ENCODE peak calls at places on chromosomes 13 and 19, in nine cellular contexts. Y is lower leg skin, C is Caco-2, F is psoas muscle, B is Peyer's patch, E is astrocyte of the spinal cord, Z is AG04450, M is AG09309, W is tibial nerve. D is an unnamed sample.

GRCh38 chr13:103287659-103288058 is 221.4 kb upstream of the SLC10A2 start:
- DNase-seq in F (no peak), E (peak), Z (no peak), M (no peak), C (no peak), W (no peak), Y (no peak), B (no peak), D (no peak)

GRCh38 chr13:48808689-48809088 is 155.0 kb downstream of the CYSLTR2 start:
- DNase-seq in Y (no peak), C (peak), B (no peak), Z (no peak), M (no peak), W (no peak), F (no peak), E (peak), D (no peak)

GRCh38 chr19:57192064-57192395 is 730 bp downstream of the ZNF264 start:
- DNase-seq in W (no peak), M (no peak), Z (no peak), Y (no peak), C (peak), F (no peak), E (peak), B (no peak), D (no peak)

GRCh38 chr13:57137631-57138030 is 3.1 kb upstream of the PRR20A start:
- DNase-seq in B (no peak), M (no peak), Y (no peak), C (no peak), E (no peak), Z (no peak), W (no peak), F (no peak), D (no peak)

GRCh38 chr19:6324757-6325156 is 8.7 kb downstream of the ACER1 start:
- DNase-seq in F (no peak), B (no peak), Z (no peak), Y (no peak), W (no peak), C (no peak), M (no peak), E (no peak), D (no peak)

GRCh38 chr19:47494211-47494547 is 10.2 kb upstream of the KPTN start:
- DNase-seq in E (no peak), M (no peak), W (no peak), C (no peak), F (no peak), Y (no peak), B (no peak), Z (no peak), D (no peak)

GRCh38 chr13:102392810-102393209 is 9.0 kb downstream of the FGF14 start:
- DNase-seq in E (no peak), Z (no peak), F (no peak), C (no peak), Y (no peak), W (no peak), B (no peak), M (no peak), D (no peak)

GRCh38 chr19:37986048-37986750 is 79.2 kb downstream of the SIPA1L3 start:
- DNase-seq in C (no peak), Y (no peak), E (no peak), M (no peak), Z (no peak), F (no peak), B (peak), W (no peak), D (no peak)

GRCh38 chr19:19602136-19602712 is 16.3 kb downstream of the PBX4 start:
- DNase-seq in C (no peak), B (no peak), M (no peak), F (no peak), E (no peak), W (no peak), Z (no peak), Y (no peak), D (no peak)

GRCh38 chr13:30880151-30880551 is 25.9 kb upstream of the MEDAG start:
- DNase-seq in C (no peak), M (no peak), B (no peak), F (no peak), Y (no peak), W (no peak), Z (no peak), E (peak), D (no peak)

GRCh38 chr19:39848392-39848791 is 2.2 kb upstream of the FBL start:
- DNase-seq in B (no peak), Y (no peak), Z (no peak), W (no peak), F (no peak), E (no peak), M (no peak), C (no peak), D (no peak)
- H3K4me3 ChIP-seq in B (no peak), Y (no peak), Z (no peak), W (no peak), F (no peak), E (no peak), M (no peak), C (no peak), D (no peak)

DNA sequence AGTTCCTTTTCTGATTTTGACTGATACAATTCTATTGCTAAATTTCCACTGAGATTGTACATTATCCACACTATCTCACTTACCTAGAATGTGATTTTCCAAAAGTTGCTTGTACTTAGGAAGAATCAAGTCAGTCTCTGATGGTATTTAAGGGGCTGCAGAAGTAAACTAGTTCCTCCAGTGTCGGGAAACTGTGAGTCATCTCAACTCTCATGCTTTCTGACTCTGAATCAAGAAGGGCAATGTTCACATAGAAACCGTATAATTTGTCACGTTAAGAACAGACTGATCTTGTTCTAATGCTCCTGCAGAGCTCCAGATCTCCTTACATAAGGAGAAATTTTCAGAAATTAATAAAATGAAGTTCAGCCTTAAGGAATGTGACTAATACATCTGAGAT is 369.3 kb downstream of the KLF5 start:
- DNase-seq in C (no peak), Z (peak), F (no peak), W (no peak), E (peak), Y (no peak), B (no peak), M (no peak), D (no peak)
- TF ChIP-seq CTCF in C (no peak), Z (no peak), F (no peak), W (no peak), E (no peak), Y (no peak), B (no peak), M (no peak), D (no peak)

DNA sequence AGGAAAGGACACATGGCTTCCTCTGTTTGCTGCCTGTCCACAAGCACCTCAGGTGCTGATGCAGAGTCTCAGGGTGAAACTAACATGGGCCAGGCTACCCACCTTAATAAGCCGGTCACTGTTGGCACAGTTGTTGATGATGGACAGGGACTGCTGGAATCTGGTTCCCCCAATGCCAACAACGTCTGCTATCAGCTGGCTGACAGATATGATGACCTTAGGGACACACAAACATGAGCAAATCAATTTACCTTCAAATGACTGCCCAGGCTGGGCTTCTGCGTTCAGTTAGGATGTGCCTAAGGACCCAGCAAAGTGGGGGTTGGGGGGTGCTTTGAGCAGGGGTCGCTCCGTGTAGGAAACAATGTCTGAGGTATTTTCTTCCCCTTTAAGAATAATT is 77.1 kb upstream of the SLC15A1 start:
- DNase-seq in C (no peak), Y (no peak), W (no peak), B (no peak), Z (no peak), F (no peak), M (no peak), E (no peak), D (no peak)
- H3K4me3 ChIP-seq in C (no peak), Y (no peak), W (no peak), B (no peak), Z (no peak), F (no peak), M (no peak), E (no peak), D (no peak)

DNA sequence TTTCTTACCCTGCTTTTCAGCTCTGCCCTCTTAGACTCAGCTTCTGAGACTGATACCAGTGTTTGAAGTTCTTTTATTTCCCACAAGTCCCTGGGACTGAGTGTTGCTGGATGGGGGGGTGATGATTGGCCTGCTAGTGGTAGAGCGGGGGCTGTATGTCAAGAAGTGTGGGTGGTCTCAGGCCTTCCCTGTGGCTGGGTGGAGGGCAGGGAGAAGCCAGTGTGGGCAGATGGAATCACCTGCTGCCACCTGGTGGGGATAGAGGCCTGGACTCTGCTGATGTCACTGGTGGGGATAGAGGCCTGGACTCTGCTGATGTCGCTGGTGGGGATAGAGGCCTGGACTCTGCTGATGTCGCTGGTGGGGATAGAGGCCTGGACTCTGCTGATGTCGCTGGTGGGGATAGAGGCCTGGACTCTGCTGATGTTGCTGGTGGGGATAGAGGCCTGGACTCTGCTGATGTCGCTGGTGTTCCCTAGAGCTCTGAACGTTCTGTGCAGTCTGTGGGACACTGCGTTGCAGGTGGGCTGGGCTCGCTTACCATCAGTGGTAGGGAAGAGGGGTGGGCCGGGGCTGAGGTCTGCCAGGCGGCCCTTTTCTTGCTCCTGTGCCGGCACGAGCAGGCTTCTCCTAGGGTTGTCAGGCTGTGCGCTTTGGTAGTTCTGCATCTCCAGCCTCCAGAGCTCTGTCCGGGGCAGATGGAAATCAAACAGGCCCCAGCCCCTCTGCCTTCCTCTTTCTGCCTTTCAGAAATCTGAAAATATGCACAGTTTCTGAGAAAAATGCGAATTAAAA is 101.3 kb downstream of the ARHGEF7 start:
- DNase-seq in C (peak), W (no peak), Z (no peak), B (peak), E (peak), M (no peak), Y (no peak), F (peak), D (no peak)
- TF ChIP-seq CTCF in C (peak), W (peak), Z (peak), B (peak), E (peak), M (peak), Y (no peak), F (peak), D (peak)

GRCh38 chr13:41132512-41133152 is at the start of gene KBTBD6:
- DNase-seq in M (peak), C (peak), F (peak), W (peak), B (peak), Y (peak), E (peak), Z (peak), D (peak)

GRCh38 chr13:41122838-41123237 is 9.8 kb downstream of the KBTBD6 start:
- DNase-seq in B (no peak), E (no peak), W (no peak), C (no peak), F (no peak), Z (no peak), M (no peak), Y (no peak), D (no peak)

GRCh38 chr13:41130356-41130755 is 2.2 kb downstream of the KBTBD6 start:
- DNase-seq in F (no peak), C (no peak), E (no peak), B (no peak), Y (no peak), Z (no peak), M (no peak), W (no peak), D (no peak)

GRCh38 chr13:41127746-41128145 is 4.9 kb downstream of the KBTBD6 start:
- DNase-seq in B (no peak), W (no peak), C (no peak), Z (no peak), E (no peak), Y (no peak), F (no peak), M (no peak), D (no peak)
- H3K4me3 ChIP-seq in B (no peak), W (no peak), C (no peak), Z (no peak), E (no peak), Y (no peak), F (no peak), M (no peak), D (no peak)

GRCh38 chr13:26280295-26280694 is 26.4 kb downstream of the CDK8 start:
- DNase-seq in F (no peak), Z (no peak), Y (no peak), E (peak), C (no peak), B (no peak), W (no peak), M (peak), D (no peak)

DNA sequence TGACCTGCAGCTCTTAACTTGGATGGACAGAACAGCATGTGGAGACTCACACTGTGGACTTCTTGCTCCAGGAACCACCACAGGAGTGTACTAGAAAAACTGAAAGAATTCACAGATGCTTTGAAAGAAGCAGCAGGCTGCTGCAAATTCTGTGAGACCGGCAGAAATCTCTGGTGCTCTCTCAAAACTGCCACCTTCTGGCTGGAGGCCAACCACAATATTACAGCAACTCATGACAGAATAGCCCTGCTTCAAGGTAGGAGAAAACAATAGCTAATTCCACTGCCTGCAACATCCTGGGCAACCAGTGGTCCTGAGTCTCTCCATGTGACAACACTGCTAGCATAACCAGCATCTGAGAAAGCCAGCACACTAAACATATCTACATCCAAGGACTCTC is 26.9 kb downstream of the CDK8 start:
- DNase-seq in B (no peak), Z (no peak), W (no peak), M (no peak), C (peak), F (no peak), E (peak), Y (no peak), D (no peak)
- TF ChIP-seq CTCF in B (no peak), Z (no peak), W (no peak), M (no peak), C (no peak), F (no peak), E (no peak), Y (no peak), D (no peak)

D was measured in HFF-Myc.